ENCODE peak calls at places on chromosomes 6 and 20, in ten cellular contexts. E is heart right ventricle; O is CD8-positive, alpha-beta T cell; C is tibial artery; K is cardiac muscle cell; D is dorsolateral prefrontal cortex; H is ovary; V is IMR-90; F is OCI-LY7; W is astrocyte of the cerebellum. M is an unnamed sample.

GRCh38 chr6:144574796-144575195 is 289.7 kb downstream of the UTRN start:
- DNase-seq in W (no peak), C (no peak), V (peak; percentile 16), D (no peak), E (no peak), K (no peak), O (no peak), H (no peak), F (no peak), M (no peak)

GRCh38 chr20:25389858-25390537 is 637 bp downstream of the ABHD12 start:
- DNase-seq in W (no peak), H (peak; percentile 74), C (no peak), D (peak; percentile 41), E (peak; percentile 18), K (peak; percentile 74), O (peak; percentile 15), V (no peak), F (no peak), M (no peak)

GRCh38 chr6:4008324-4009047 is 70.5 kb downstream of the FAM217A start:
- DNase-seq in W (peak; percentile 79), O (no peak), H (no peak), K (peak; percentile 35), D (no peak), V (peak; percentile 92), E (no peak), F (peak; percentile 66), C (no peak), M (no peak)

GRCh38 chr6:97947841-97948240 is 664.8 kb upstream of the MMS22L start:
- DNase-seq in F (no peak), C (no peak), K (peak; percentile 50), W (peak; percentile 95), H (no peak), D (no peak), O (no peak), E (peak; percentile 58), V (peak; percentile 10), M (no peak)

GRCh38 chr20:1326031-1326930 is 2.7 kb downstream of the SDCBP2 start:
- DNase-seq in D (no peak), K (no peak), H (peak; percentile 70), C (peak; percentile 41), W (no peak), E (peak; percentile 41), V (peak; percentile 41), O (no peak), F (no peak), M (no peak)

GRCh38 chr6:111548368-111548767 is 57.3 kb downstream of the TRAF3IP2 start:
- DNase-seq in O (no peak), C (no peak), K (no peak), H (no peak), E (no peak), D (no peak), W (no peak), F (no peak), V (peak; percentile 51), M (no peak)

GRCh38 chr6:105783333-105783945 is 302.7 kb upstream of the PRDM1 start:
- DNase-seq in O (no peak), W (no peak), V (no peak), E (no peak), D (no peak), K (no peak), F (no peak), C (no peak), H (no peak), M (no peak)

GRCh38 chr20:2557873-2558580 is 21.7 kb downstream of the TMC2 start:
- DNase-seq in O (no peak), V (no peak), F (no peak), W (no peak), C (no peak), H (no peak), E (no peak), K (no peak), D (no peak), M (no peak)

GRCh38 chr6:11632231-11632630 is 94.7 kb downstream of the TMEM170B start:
- DNase-seq in F (no peak), E (no peak), C (no peak), O (no peak), V (peak; percentile 39), H (no peak), D (no peak), W (no peak), K (no peak), M (no peak)

GRCh38 chr6:79601020-79601609 is 30.0 kb upstream of the SH3BGRL2 start:
- DNase-seq in K (no peak), V (peak; percentile 88), D (no peak), H (no peak), F (no peak), C (no peak), E (no peak), O (no peak), W (peak; percentile 28), M (no peak)

GRCh38 chr20:58868795-58869194 is 16.3 kb downstream of the GNAS start:
- DNase-seq in C (no peak), V (no peak), D (no peak), H (peak; percentile 46), W (no peak), E (no peak), F (no peak), K (no peak), O (no peak), M (no peak)

GRCh38 chr20:22204801-22205200 is 379.6 kb downstream of the FOXA2 start:
- DNase-seq in D (no peak), E (no peak), H (no peak), V (no peak), W (no peak), O (no peak), F (no peak), C (no peak), K (no peak), M (no peak)

GRCh38 chr20:56381501-56381900 is 10.5 kb downstream of the AURKA start:
- DNase-seq in F (no peak), V (no peak), W (no peak), O (no peak), E (no peak), D (no peak), H (no peak), C (no peak), K (no peak), M (no peak)

GRCh38 chr20:3222635-3223600 is 13.6 kb downstream of the ITPA start:
- DNase-seq in E (peak; percentile 56), V (no peak), O (peak; percentile 56), C (no peak), K (no peak), F (peak; percentile 57), H (no peak), D (no peak), W (no peak), M (no peak)

GRCh38 chr20:62487564-62488086 is 11.8 kb upstream of the GATA5 start:
- DNase-seq in O (no peak), D (no peak), C (no peak), H (no peak), E (no peak), W (no peak), K (no peak), F (no peak), V (no peak), M (no peak)

GRCh38 chr6:73610444-73611275 is 43.1 kb downstream of the SLC17A5 start:
- DNase-seq in F (peak; percentile 51), C (no peak), D (no peak), O (no peak), H (no peak), K (peak; percentile 43), E (no peak), W (peak; percentile 36), V (peak; percentile 66), M (no peak)

DNA sequence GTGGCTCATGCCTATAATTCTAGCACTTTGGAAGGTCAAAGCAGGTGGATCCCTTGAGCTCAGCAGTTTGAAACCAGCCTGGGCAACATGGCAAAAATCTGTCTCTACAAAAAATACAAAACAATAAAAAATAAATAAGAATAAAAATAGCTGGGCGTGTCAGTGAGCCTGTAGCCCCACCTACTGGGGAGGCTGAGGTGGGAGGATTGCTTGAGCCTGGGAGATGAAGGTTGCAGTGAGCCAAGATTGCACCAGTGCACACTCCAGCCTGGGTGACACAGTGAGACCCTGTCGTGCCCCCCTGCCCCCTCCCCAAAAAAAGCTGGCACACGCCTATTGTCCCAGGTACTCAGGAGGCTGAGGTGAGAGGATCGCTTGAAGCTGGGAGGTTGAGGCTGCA is 35.1 kb upstream of the SRPK1 start:
- DNase-seq in W (no peak), K (no peak), E (no peak), C (no peak), V (no peak), H (no peak), F (peak; percentile 10), D (no peak), O (no peak), M (no peak)
- TF ChIP-seq CTCF in W (peak; percentile 10), K (peak; percentile 12), E (no peak), C (no peak), V (peak; percentile 16), H (no peak), F (peak; percentile 77), D (no peak), O (no peak), M (peak; percentile 40)

GRCh38 chr20:45823949-45824835 is 2.9 kb downstream of the TNNC2 start:
- DNase-seq in F (peak; percentile 59), W (no peak), H (peak; percentile 73), K (peak; percentile 52), C (no peak), V (no peak), O (peak; percentile 50), E (no peak), D (peak; percentile 28), M (no peak)
- H3K4me3 ChIP-seq in F (no peak overlapping the region), W (no peak overlapping the region), H (peak overlapping the region; percentile 1), K (no peak overlapping the region), C (peak overlapping the region; percentile 4), V (no peak overlapping the region), O (peak overlapping the region; percentile 37), E (no peak overlapping the region), D (no peak overlapping the region), M (peak overlapping the region; percentile 23)

DNA sequence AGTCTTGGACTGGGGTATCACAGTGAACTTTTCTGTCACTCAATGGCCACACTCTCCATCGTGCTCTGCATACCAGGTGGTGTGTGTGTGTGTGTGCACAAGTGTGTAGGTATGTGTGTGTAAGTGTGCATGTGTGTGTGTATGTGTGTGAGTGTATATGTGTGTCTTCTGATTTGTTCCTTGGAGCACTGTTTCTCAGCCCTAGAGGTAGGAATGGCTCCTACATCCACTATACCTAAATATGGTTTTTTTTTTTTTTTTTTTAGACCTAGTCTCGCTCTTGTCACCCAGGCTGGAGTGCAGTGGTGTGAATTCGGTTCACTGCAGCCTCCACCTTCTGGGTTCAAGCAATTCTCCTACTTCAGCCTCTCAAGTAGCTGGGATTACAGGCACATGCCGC is 236.6 kb downstream of the PHF3 start:
- DNase-seq in K (no peak), C (no peak), H (no peak), F (no peak), W (no peak), E (no peak), O (no peak), D (no peak), V (no peak), M (no peak)
- TF ChIP-seq CTCF in K (no peak), C (no peak), H (no peak), F (no peak), W (no peak), E (no peak), O (no peak), D (no peak), V (no peak), M (no peak)

DNA sequence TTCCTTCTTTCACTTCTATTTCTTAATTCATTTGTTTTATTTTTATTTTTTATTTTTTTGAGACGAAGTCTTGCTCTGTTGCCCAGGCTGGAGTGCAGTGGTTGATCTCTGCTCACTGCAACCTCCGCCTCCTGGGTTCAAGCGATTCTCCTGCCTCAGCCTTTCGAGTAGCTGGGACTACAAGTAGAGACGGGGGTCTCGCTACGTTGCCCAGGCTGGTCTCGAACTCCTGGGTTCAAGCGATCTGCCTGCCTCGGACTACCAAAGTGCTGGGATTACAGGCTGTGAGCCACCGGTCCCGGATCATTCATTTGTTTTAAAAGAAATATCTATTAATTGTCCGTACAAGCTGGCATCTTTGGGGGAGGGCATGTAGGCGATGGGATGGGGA is 487 bp upstream of the NFKBIE start:
- DNase-seq in O (no peak), C (no peak), W (no peak), F (no peak), K (no peak), E (no peak), D (no peak), V (no peak), H (no peak), M (no peak)
- H3K4me3 ChIP-seq in O (no peak overlapping the region), C (peak overlapping the region; percentile 72), W (no peak overlapping the region), F (peak overlapping the region; percentile 86), K (no peak overlapping the region), E (peak overlapping the region; percentile 67), D (peak overlapping the region; percentile 88), V (no peak overlapping the region), H (peak overlapping the region; percentile 79), M (peak overlapping the region; percentile 94)

M was measured in GM12864.